ENCODE peak calls at places on chromosomes 2 and 18, in six cellular contexts. One of them, this sample, is unnamed.

GRCh38 chr2:64826703-64827102 is 162.5 kb upstream of the SLC1A4 start:
- ATAC-seq in A549: no peak
- ATAC-seq in GM12878: no peak
- ATAC-seq in upper lobe of left lung: no peak
- ATAC-seq in K562: no peak
- ATAC-seq in HepG2: no peak
- ATAC-seq in this sample: no peak

GRCh38 chr2:46216213-46216612 is 81.0 kb upstream of the EPAS1 start:
- ATAC-seq in GM12878: no peak
- ATAC-seq in A549: no peak
- ATAC-seq in K562: no peak
- ATAC-seq in HepG2: no peak
- ATAC-seq in upper lobe of left lung: no peak
- ATAC-seq in this sample: no peak

GRCh38 chr2:189613077-189613636 is 32.6 kb upstream of the SLC40A1 start:
- ATAC-seq in K562: peak
- ATAC-seq in GM12878: no peak
- ATAC-seq in upper lobe of left lung: peak
- ATAC-seq in HepG2: peak
- ATAC-seq in A549: peak
- ATAC-seq in this sample: peak

GRCh38 chr2:95314964-95315611 is 17.9 kb downstream of the KCNIP3 start:
- ATAC-seq in K562: peak
- ATAC-seq in GM12878: peak
- ATAC-seq in upper lobe of left lung: no peak
- ATAC-seq in A549: peak
- ATAC-seq in HepG2: peak
- ATAC-seq in this sample: no peak

GRCh38 chr2:191611614-191612013 is 66.3 kb upstream of the NABP1 start:
- ATAC-seq in K562: no peak
- ATAC-seq in GM12878: peak
- ATAC-seq in HepG2: no peak
- ATAC-seq in A549: peak
- ATAC-seq in upper lobe of left lung: peak
- ATAC-seq in this sample: no peak

GRCh38 chr2:20378891-20379519 is 28.4 kb upstream of the PUM2 start:
- ATAC-seq in GM12878: peak
- ATAC-seq in HepG2: peak
- ATAC-seq in A549: peak
- ATAC-seq in K562: peak
- ATAC-seq in upper lobe of left lung: peak
- ATAC-seq in this sample: peak

GRCh38 chr2:121809607-121810006 is 54.2 kb downstream of the TSN start:
- ATAC-seq in GM12878: no peak
- ATAC-seq in K562: no peak
- ATAC-seq in upper lobe of left lung: no peak
- ATAC-seq in HepG2: peak
- ATAC-seq in A549: no peak
- ATAC-seq in this sample: no peak

GRCh38 chr18:50374170-50374752 is 585 bp upstream of the SKA1 start:
- ATAC-seq in K562: no peak
- ATAC-seq in GM12878: no peak
- ATAC-seq in A549: no peak
- ATAC-seq in upper lobe of left lung: no peak
- ATAC-seq in HepG2: peak
- ATAC-seq in this sample: no peak

GRCh38 chr2:28956415-28956826 is 24.7 kb upstream of the TOGARAM2 start:
- ATAC-seq in GM12878: peak
- ATAC-seq in HepG2: peak
- ATAC-seq in upper lobe of left lung: peak
- ATAC-seq in A549: peak
- ATAC-seq in K562: peak
- ATAC-seq in this sample: no peak

GRCh38 chr2:71240794-71241193 is 13.9 kb upstream of the PAIP2B start:
- ATAC-seq in upper lobe of left lung: no peak
- ATAC-seq in HepG2: no peak
- ATAC-seq in K562: no peak
- ATAC-seq in A549: no peak
- ATAC-seq in GM12878: no peak
- ATAC-seq in this sample: no peak

GRCh38 chr2:181697571-181697970 is 17.3 kb upstream of the NEUROD1 start:
- ATAC-seq in GM12878: no peak
- ATAC-seq in upper lobe of left lung: peak
- ATAC-seq in K562: no peak
- ATAC-seq in A549: no peak
- ATAC-seq in HepG2: no peak
- ATAC-seq in this sample: no peak

GRCh38 chr18:48181132-48181823 is 227.9 kb downstream of the ZBTB7C start:
- ATAC-seq in A549: no peak
- ATAC-seq in HepG2: no peak
- ATAC-seq in GM12878: no peak
- ATAC-seq in K562: no peak
- ATAC-seq in upper lobe of left lung: no peak
- ATAC-seq in this sample: no peak

GRCh38 chr2:122412360-122412759 is 656.9 kb downstream of the TSN start:
- ATAC-seq in upper lobe of left lung: no peak
- ATAC-seq in A549: no peak
- ATAC-seq in HepG2: no peak
- ATAC-seq in K562: no peak
- ATAC-seq in GM12878: no peak
- ATAC-seq in this sample: no peak

GRCh38 chr2:145277922-145278321 is 758.0 kb upstream of the ZEB2 start:
- ATAC-seq in K562: no peak
- ATAC-seq in HepG2: no peak
- ATAC-seq in upper lobe of left lung: no peak
- ATAC-seq in A549: no peak
- ATAC-seq in GM12878: no peak
- ATAC-seq in this sample: no peak

GRCh38 chr18:12895016-12895415 is 11.0 kb upstream of the PTPN2 start:
- ATAC-seq in upper lobe of left lung: no peak
- ATAC-seq in K562: no peak
- ATAC-seq in A549: no peak
- ATAC-seq in GM12878: peak
- ATAC-seq in HepG2: no peak
- ATAC-seq in this sample: no peak

GRCh38 chr18:10056506-10056905 is 142.7 kb downstream of the VAPA start:
- ATAC-seq in GM12878: no peak
- ATAC-seq in upper lobe of left lung: no peak
- ATAC-seq in HepG2: no peak
- ATAC-seq in A549: no peak
- ATAC-seq in K562: no peak
- ATAC-seq in this sample: no peak

GRCh38 chr2:128282246-128282975 is 36.3 kb downstream of the HS6ST1 start:
- ATAC-seq in upper lobe of left lung: no peak
- ATAC-seq in HepG2: peak
- ATAC-seq in A549: no peak
- ATAC-seq in K562: no peak
- ATAC-seq in GM12878: no peak
- ATAC-seq in this sample: no peak

DNA sequence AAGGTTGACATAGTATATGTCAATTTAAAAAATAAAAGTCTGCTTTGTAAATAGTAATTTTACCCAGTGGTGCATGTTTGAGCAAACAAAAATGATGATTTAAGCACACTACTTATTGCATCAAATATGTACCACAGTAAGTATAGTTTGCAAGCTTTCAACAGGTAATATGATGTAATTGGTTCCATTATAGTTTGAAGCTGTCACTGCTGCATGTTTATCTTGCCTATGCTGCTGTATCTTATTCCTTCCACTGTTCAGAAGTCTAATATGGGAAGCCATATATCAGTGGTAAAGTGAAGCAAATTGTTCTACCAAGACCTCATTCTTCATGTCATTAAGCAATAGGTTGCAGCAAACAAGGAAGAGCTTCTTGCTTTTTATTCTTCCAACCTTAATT is 78.6 kb upstream of the CSRNP3 start:
- ATAC-seq in GM12878: no peak
- ATAC-seq in upper lobe of left lung: no peak
- ATAC-seq in K562: no peak
- ATAC-seq in A549: no peak
- ATAC-seq in HepG2: no peak
- ATAC-seq in this sample: no peak
- TF ChIP-seq EP300 in GM12878: no peak
- TF ChIP-seq EP300 in upper lobe of left lung: no peak
- TF ChIP-seq EP300 in K562: no peak
- TF ChIP-seq EP300 in A549: no peak
- TF ChIP-seq EP300 in HepG2: no peak
- TF ChIP-seq EP300 in this sample: no peak

DNA sequence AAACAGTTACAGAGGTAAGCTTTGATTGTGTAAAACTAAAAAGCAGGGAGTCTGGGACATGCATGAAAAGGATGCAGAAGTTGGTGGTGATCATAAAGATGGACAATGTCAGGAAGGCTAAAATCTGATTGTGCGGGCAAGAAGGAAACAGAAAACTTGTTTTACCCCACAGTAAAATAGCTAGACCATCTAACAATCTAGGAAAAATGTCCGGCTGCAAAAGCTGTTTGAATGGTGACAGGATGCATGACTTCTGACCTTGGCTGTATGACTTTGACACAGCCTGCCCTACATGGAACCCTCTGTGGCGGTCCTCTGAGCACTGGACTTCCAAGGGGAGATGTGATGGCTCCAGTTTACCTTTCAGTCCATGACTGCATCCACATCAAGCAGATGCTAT is 93.6 kb downstream of the RAPH1 start:
- ATAC-seq in A549: no peak
- ATAC-seq in upper lobe of left lung: no peak
- ATAC-seq in GM12878: no peak
- ATAC-seq in K562: no peak
- ATAC-seq in HepG2: no peak
- ATAC-seq in this sample: no peak
- H3K27ac ChIP-seq in A549: no peak
- H3K27ac ChIP-seq in upper lobe of left lung: no peak
- H3K27ac ChIP-seq in GM12878: no peak
- H3K27ac ChIP-seq in K562: no peak
- H3K27ac ChIP-seq in HepG2: no peak
- H3K27ac ChIP-seq in this sample: no peak

GRCh38 chr2:218869064-218869463 is 9.5 kb downstream of the WNT6 start:
- ATAC-seq in GM12878: no peak
- ATAC-seq in K562: no peak
- ATAC-seq in HepG2: no peak
- ATAC-seq in upper lobe of left lung: no peak
- ATAC-seq in A549: no peak
- ATAC-seq in this sample: no peak

GRCh38 chr2:218872645-218873358 is 7.8 kb upstream of the WNT10A start:
- ATAC-seq in A549: no peak
- ATAC-seq in HepG2: peak
- ATAC-seq in K562: no peak
- ATAC-seq in GM12878: no peak
- ATAC-seq in upper lobe of left lung: no peak
- ATAC-seq in this sample: no peak

GRCh38 chr2:218870984-218871344 is 9.7 kb upstream of the WNT10A start:
- ATAC-seq in HepG2: no peak
- ATAC-seq in upper lobe of left lung: no peak
- ATAC-seq in K562: no peak
- ATAC-seq in GM12878: no peak
- ATAC-seq in A549: no peak
- ATAC-seq in this sample: no peak

GRCh38 chr2:218873359-218874194 is 7.1 kb upstream of the WNT10A start:
- ATAC-seq in K562: no peak
- ATAC-seq in GM12878: peak
- ATAC-seq in HepG2: peak
- ATAC-seq in upper lobe of left lung: no peak
- ATAC-seq in A549: peak
- ATAC-seq in this sample: no peak

DNA sequence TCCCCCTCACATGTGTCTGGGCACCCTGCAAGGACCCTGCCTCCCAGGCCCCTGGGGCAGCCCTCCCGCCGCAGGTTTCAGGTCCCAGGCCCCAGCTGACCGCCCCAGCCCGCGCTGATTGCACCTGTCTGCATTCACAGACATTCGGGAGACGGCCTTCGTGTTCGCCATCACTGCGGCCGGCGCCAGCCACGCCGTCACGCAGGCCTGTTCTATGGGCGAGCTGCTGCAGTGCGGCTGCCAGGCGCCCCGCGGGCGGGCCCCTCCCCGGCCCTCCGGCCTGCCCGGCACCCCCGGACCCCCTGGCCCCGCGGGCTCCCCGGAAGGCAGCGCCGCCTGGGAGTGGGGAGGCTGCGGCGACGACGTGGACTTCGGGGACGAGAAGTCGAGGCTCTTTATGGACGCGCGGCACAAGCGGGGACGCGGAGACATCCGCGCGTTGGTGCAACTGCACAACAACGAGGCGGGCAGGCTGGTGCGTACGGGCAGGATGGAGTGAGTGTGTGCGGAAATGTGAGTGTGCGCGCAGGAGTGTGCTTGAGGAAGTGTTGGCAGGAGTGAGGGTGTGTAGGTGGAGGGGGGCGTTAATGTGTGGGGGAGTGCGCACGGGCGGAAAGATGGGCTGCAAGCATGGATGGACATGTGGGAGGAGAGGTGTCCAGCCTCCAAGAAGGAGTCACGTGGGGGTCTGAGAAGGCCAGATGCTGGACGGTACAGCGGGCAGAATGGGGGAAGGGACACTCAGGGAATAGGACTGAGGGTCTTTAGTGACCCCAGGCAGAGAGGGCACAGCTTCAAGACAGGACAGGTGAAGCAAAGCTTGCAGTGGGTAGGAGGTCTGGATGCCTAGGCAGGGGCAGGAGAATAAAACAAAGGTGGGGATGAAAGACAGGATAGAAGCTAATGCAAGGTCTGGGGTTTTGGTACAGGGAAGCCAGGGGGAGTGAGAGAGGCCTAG is 9.0 kb upstream of the WNT10A start:
- ATAC-seq in A549: no peak
- ATAC-seq in K562: no peak
- ATAC-seq in upper lobe of left lung: no peak
- ATAC-seq in GM12878: no peak
- ATAC-seq in HepG2: no peak
- ATAC-seq in this sample: no peak
- H3K4me3 ChIP-seq in A549: no peak
- H3K4me3 ChIP-seq in K562: no peak
- H3K4me3 ChIP-seq in upper lobe of left lung: peak
- H3K4me3 ChIP-seq in GM12878: no peak
- H3K4me3 ChIP-seq in HepG2: peak
- H3K4me3 ChIP-seq in this sample: no peak

DNA sequence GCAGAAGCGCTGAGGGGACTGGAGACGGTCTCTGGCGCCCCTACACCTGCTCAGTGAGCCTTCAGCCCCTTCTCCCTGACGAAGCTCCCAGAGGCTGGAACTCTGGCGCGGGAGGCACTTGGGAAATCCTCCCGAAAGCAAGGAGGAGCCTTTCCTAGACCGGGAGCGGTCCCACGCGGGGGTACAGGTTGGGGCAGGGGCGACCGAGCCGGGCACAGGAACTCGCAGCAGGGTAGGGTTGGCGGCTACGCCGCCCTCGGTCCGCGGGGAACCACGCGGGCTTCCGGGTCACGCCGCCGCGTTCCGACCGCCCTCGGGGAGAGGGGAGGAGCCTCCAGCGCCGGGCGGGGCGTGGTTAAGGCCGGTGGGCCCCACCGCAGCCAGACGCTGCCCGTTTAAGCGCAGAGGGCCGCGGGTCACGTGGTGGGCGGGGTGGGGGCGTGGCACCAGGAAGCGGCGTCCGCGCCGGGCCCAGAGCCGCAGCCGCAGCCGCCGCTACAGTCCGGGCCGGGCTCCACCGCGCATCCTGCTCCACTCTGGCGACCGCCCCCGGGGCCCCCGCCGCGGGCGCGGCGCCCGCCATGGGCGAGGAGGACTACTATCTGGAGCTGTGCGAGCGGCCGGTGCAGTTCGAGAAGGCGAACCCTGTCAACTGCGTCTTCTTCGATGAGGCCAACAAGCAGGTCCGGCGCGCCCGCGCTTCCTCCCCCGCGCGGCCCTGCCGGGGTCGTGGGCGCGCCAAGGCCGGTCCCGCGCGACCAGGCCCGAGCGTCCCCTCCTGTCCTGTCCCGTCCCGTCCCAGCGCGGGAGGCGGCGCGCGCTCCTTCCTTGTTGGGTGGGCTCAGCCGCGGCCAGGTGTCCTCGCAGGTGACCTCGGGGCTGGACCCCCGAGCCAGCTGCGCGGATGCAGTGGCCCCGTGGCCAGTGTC is at the start of gene RMC1:
- ATAC-seq in GM12878: peak
- ATAC-seq in A549: peak
- ATAC-seq in HepG2: peak
- ATAC-seq in K562: peak
- ATAC-seq in upper lobe of left lung: peak
- ATAC-seq in this sample: peak
- TF ChIP-seq EP300 in GM12878: no peak
- TF ChIP-seq EP300 in A549: no peak
- TF ChIP-seq EP300 in HepG2: no peak
- TF ChIP-seq EP300 in K562: peak
- TF ChIP-seq EP300 in upper lobe of left lung: no peak
- TF ChIP-seq EP300 in this sample: no peak

This sample was measured in gastroesophageal sphincter.